ENCODE peak calls at places on chromosomes 4 and X, in five cellular contexts. Z is choroid plexus epithelial cell, L is C1 segment of cervical spinal cord, U is skeletal muscle cell, J is NCI-H2081 treated with DMSO at 0.1 percent for 48 hours. D is an unnamed sample.

GRCh38 chr4:67380154-67380553 is 165.1 kb downstream of the CENPC start:
- DNase-seq in J (no peak), L (no peak), U (no peak), Z (no peak), D (no peak)

GRCh38 chrX:129540068-129540653 is at the start of gene OCRL:
- DNase-seq in J (no peak), L (peak), U (no peak), Z (peak), D (no peak)

GRCh38 chrX:12988797-12989196 is 13.9 kb downstream of the TMSB4X start:
- DNase-seq in L (no peak), Z (peak), J (no peak), U (no peak), D (no peak)

GRCh38 chr4:7828926-7829325 is 110.7 kb downstream of the AFAP1 start:
- DNase-seq in Z (peak), U (no peak), L (no peak), J (no peak), D (no peak)

GRCh38 chr4:120517966-120518365 is 404.6 kb downstream of the PRDM5 start:
- DNase-seq in Z (peak), U (peak), J (no peak), L (no peak), D (peak)

GRCh38 chr4:70838400-70838971 is 1.2 kb downstream of the GRSF1 start:
- DNase-seq in L (no peak), U (no peak), Z (peak), J (no peak), D (no peak)

GRCh38 chr4:36351082-36351666 is 69.8 kb downstream of the DTHD1 start:
- DNase-seq in U (peak), L (no peak), J (no peak), Z (peak), D (no peak)

GRCh38 chr4:131001371-131001770 is 1905.4 kb downstream of the C4orf33 start:
- DNase-seq in Z (no peak), U (no peak), J (no peak), L (no peak), D (peak)

GRCh38 chr4:169201144-169202124 is 69.3 kb downstream of the SH3RF1 start:
- DNase-seq in L (no peak), U (no peak), Z (peak), J (no peak), D (no peak)

GRCh38 chr4:168882650-168883233 is 127.3 kb downstream of the CBR4 start:
- DNase-seq in L (no peak), J (no peak), U (no peak), Z (peak), D (no peak)

GRCh38 chr4:77881460-77882295 is 19.0 kb downstream of the MRPL1 start:
- DNase-seq in J (no peak), L (no peak), U (peak), Z (peak), D (no peak)